ENCODE peak calls at places on chromosomes 1 and 21, in four cellular contexts. One of them, this sample, is unnamed.

GRCh38 chr1:211305044-211305443 is 21.6 kb upstream of the TRAF5 start:
- DNase-seq in psoas muscle: no peak
- DNase-seq in cardiac muscle cell: no peak
- DNase-seq in aorta: no peak
- DNase-seq in this sample: no peak

GRCh38 chr1:156118175-156118868 is 3.8 kb downstream of the LMNA start:
- DNase-seq in cardiac muscle cell: no peak
- DNase-seq in psoas muscle: peak; percentile 91
- DNase-seq in aorta: peak; percentile 56
- DNase-seq in this sample: peak; percentile 90

GRCh38 chr1:217029311-217030157 is 306.3 kb upstream of the ESRRG start:
- DNase-seq in psoas muscle: no peak
- DNase-seq in aorta: peak; percentile 43
- DNase-seq in cardiac muscle cell: peak; percentile 55
- DNase-seq in this sample: no peak

GRCh38 chr1:22252248-22252647 is 109.4 kb upstream of the WNT4 start:
- DNase-seq in aorta: no peak
- DNase-seq in psoas muscle: no peak
- DNase-seq in cardiac muscle cell: no peak
- DNase-seq in this sample: no peak

GRCh38 chr1:159008744-159009188 is 941 bp upstream of the IFI16 start:
- DNase-seq in aorta: no peak
- DNase-seq in cardiac muscle cell: peak; percentile 31
- DNase-seq in psoas muscle: no peak
- DNase-seq in this sample: no peak

GRCh38 chr1:41783189-41783639 is 135.5 kb downstream of the HIVEP3 start:
- DNase-seq in psoas muscle: no peak
- DNase-seq in aorta: no peak
- DNase-seq in cardiac muscle cell: peak; percentile 54
- DNase-seq in this sample: no peak

GRCh38 chr1:201268604-201269151 is 14.6 kb upstream of the PKP1 start:
- DNase-seq in cardiac muscle cell: peak; percentile 88
- DNase-seq in aorta: peak; percentile 55
- DNase-seq in psoas muscle: peak; percentile 68
- DNase-seq in this sample: peak; percentile 55

GRCh38 chr1:61851849-61852692 is 109.8 kb downstream of the PATJ start:
- DNase-seq in psoas muscle: no peak
- DNase-seq in aorta: no peak
- DNase-seq in cardiac muscle cell: peak; percentile 89
- DNase-seq in this sample: no peak

GRCh38 chr1:162861101-162861500 is at the start of gene CCDC190:
- DNase-seq in cardiac muscle cell: peak; percentile 47
- DNase-seq in psoas muscle: no peak
- DNase-seq in aorta: peak; percentile 80
- DNase-seq in this sample: no peak

GRCh38 chr1:106756752-106757151 is 299.7 kb upstream of the PRMT6 start:
- DNase-seq in cardiac muscle cell: no peak
- DNase-seq in psoas muscle: no peak
- DNase-seq in aorta: no peak
- DNase-seq in this sample: no peak

GRCh38 chr1:111476761-111477309 is 3.1 kb downstream of the C1orf162 start:
- DNase-seq in cardiac muscle cell: no peak
- DNase-seq in psoas muscle: no peak
- DNase-seq in aorta: no peak
- DNase-seq in this sample: no peak

GRCh38 chr1:58779059-58779754 is 4.6 kb downstream of the JUN start:
- DNase-seq in cardiac muscle cell: no peak
- DNase-seq in aorta: no peak
- DNase-seq in psoas muscle: no peak
- DNase-seq in this sample: no peak

GRCh38 chr1:58779837-58780585 is 3.8 kb downstream of the JUN start:
- DNase-seq in cardiac muscle cell: peak; percentile 80
- DNase-seq in psoas muscle: no peak
- DNase-seq in aorta: no peak
- DNase-seq in this sample: peak; percentile 72

GRCh38 chr1:58782308-58783089 is 1.3 kb downstream of the JUN start:
- DNase-seq in cardiac muscle cell: peak; percentile 68
- DNase-seq in psoas muscle: peak; percentile 78
- DNase-seq in aorta: peak; percentile 79
- DNase-seq in this sample: peak; percentile 85

GRCh38 chr1:58781541-58782307 is 2.1 kb downstream of the JUN start:
- DNase-seq in aorta: peak; percentile 82
- DNase-seq in cardiac muscle cell: peak; percentile 85
- DNase-seq in psoas muscle: peak; percentile 89
- DNase-seq in this sample: peak; percentile 90

DNA sequence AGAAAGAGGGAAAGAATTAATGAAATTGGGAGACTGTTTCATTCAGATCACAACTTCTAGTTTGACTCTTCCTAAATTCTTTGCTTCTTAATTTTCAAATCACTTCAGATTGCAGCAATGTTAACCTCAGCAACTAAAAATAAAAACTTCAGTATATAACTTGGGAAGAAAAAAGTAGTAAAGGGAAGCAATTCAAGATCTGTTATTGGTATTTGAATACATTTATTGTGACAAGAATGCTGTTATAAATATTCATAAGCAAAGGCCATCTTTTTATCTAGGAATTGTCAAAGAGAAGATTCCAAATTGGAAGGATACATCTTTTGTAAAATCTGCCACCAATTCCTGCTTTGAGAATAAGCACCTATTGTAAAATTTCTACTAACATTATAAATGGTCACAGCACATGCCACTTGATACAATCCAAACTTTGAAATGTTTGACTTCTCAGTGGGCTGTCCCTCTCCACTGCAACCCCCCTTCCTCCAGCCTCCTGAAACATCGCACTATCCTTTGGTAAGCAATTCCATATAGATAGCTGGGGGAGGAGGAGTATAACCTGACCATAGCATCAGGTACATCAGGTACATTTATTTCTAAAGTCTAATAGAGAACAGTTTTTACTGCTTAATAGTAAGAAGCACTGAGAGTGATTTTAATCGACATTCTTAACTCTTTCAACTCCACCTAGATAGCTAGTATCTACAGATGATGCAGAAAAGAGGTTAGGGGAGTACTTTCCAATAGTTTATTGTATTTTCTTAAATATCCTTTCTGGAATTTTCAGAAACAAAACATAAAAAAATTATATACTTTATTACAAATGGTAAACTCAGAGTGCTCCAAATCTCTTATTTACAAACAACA is 3.0 kb downstream of the JUN start:
- DNase-seq in cardiac muscle cell: peak; percentile 45
- DNase-seq in psoas muscle: no peak
- DNase-seq in aorta: no peak
- DNase-seq in this sample: no peak
- H3K4me3 ChIP-seq in cardiac muscle cell: peak overlapping the region; percentile 56
- H3K4me3 ChIP-seq in psoas muscle: peak overlapping the region; percentile 99
- H3K4me3 ChIP-seq in aorta: peak overlapping the region; percentile 93
- H3K4me3 ChIP-seq in this sample: peak overlapping the region; percentile 82

GRCh38 chr21:25080706-25081495 is 526.4 kb downstream of the MRPL39 start:
- DNase-seq in aorta: no peak
- DNase-seq in psoas muscle: no peak
- DNase-seq in cardiac muscle cell: no peak
- DNase-seq in this sample: no peak
- H3K9me3 ChIP-seq in aorta: no peaks in the 10 kb centered on the region
- H3K9me3 ChIP-seq in psoas muscle: no peaks in the 10 kb centered on the region
- H3K9me3 ChIP-seq in cardiac muscle cell: no peaks in the 10 kb centered on the region
- H3K9me3 ChIP-seq in this sample: no peaks in the 10 kb centered on the region

DNA sequence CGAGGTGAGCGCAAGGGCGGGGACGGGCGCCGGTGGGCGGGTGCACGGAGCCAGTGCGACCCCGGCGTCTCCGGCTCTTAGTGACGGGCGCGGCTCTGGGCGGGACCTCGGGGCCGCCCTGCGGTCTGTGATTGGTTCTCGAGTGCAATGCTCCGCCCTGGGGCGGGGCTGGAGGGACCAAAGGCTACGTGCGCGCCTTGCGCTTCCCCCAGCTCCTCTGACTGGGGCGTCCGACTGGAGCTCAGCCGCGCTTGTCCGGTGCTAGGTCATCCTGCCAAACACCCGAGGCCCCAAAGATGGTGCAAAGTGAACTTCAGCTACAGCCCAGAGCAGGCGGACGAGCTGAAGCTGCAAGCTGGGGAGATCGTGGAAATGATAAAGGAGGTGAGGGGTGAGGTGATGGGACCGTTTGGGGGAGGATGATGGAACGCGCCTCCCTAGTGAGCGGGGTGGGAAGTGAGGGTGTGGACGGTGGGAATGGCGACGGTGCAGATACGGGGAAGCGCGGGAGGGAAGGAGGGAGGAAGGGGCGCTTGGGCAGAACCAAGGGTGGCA is 811 bp downstream of the SH3D21 start:
- DNase-seq in aorta: peak; percentile 96
- DNase-seq in psoas muscle: peak; percentile 95
- DNase-seq in cardiac muscle cell: peak; percentile 93
- DNase-seq in this sample: peak; percentile 96
- H3K4me3 ChIP-seq in aorta: peak overlapping the region; percentile 45
- H3K4me3 ChIP-seq in psoas muscle: peak overlapping the region; percentile 73
- H3K4me3 ChIP-seq in cardiac muscle cell: peak overlapping the region; percentile 52
- H3K4me3 ChIP-seq in this sample: peak overlapping the region; percentile 69

DNA sequence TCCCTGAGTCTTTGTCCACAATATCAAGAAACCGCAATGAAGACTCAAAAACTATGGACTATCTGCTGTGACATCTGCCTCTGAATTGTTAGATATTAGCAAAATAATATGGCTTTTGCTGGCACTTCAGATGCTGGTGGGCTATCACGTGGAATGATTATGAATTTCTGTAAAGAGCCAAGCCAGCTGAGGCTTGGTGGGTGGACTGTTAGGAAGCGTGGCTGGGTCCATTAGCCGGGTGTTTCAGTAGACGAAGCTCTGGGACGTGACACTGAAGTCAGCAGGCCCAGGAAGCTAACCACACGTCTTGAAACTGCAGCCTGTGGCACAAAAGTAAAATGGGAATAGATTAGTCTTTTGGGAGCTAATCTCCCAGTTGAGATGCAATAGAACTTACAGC is 780.0 kb upstream of the TPTE start:
- DNase-seq in psoas muscle: no peak
- DNase-seq in cardiac muscle cell: no peak
- DNase-seq in aorta: no peak
- DNase-seq in this sample: no peak
- H3K9me3 ChIP-seq in psoas muscle: no peaks in the 10 kb centered on the region
- H3K9me3 ChIP-seq in cardiac muscle cell: peaks cover 2% of the 10 kb centered on the region
- H3K9me3 ChIP-seq in aorta: peaks cover 4% of the 10 kb centered on the region
- H3K9me3 ChIP-seq in this sample: peaks cover 43% of the 10 kb centered on the region

GRCh38 chr1:223832637-223832943 is 13.2 kb downstream of the TP53BP2 start:
- DNase-seq in psoas muscle: no peak
- DNase-seq in aorta: no peak
- DNase-seq in cardiac muscle cell: no peak
- DNase-seq in this sample: no peak
- H3K4me3 ChIP-seq in psoas muscle: no peak overlapping the region
- H3K4me3 ChIP-seq in aorta: no peak overlapping the region
- H3K4me3 ChIP-seq in cardiac muscle cell: no peak overlapping the region
- H3K4me3 ChIP-seq in this sample: no peak overlapping the region

DNA sequence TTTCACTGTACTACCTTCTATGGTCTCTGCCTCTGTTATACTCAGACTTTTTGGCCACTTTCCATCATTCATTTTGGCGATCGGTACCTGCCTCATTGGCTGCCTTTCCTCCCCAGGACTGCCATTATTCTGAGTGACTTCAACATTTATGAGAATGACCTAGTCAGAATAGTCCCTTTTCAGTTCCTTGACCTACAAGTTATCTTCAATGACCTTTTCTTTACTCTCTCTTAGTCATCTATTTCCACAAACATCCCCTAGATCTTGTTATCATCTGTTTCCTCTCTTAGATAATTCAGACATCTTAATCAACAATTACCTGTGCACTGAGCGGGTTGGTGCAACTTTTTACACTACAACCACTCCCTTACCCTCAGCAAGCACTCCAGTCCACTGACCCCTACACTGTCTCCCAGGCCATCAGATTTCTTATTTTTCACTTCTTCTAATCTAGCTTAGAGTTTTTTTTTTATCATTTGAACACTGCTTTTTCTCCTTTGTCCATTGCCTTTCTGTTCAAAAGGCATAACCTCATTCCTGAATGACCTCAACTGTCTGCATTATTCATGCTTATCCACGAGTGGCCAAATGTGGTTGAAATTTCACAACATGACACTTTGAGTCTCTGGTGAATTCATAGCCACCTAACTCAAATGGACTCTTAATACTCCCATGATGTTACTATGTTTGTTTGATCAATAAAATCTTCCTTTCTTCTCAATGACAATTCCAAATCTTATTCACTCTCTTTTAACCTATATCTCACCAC is 112.7 kb downstream of the HMCN1 start:
- DNase-seq in psoas muscle: no peak
- DNase-seq in cardiac muscle cell: peak; percentile 72
- DNase-seq in aorta: no peak
- DNase-seq in this sample: no peak
- H3K9me3 ChIP-seq in psoas muscle: no peaks in the 10 kb centered on the region
- H3K9me3 ChIP-seq in cardiac muscle cell: no peaks in the 10 kb centered on the region
- H3K9me3 ChIP-seq in aorta: no peaks in the 10 kb centered on the region
- H3K9me3 ChIP-seq in this sample: no peaks in the 10 kb centered on the region